ENCODE peak calls at places on chromosomes 3 and 15, in nine cellular contexts. Y is nephron progenitor cell; T is fibroblast of villous mesenchyme; L is psoas muscle; Q is A673; W is activated CD4-positive, alpha-beta T cell treated with anti-CD3 and anti-CD28 coated beads, Interleukin-2, amount 50 U/mL, for 24 hours; U is HT1080; X is mucosa of gallbladder; S is progenitor cell of endocrine pancreas. I is an unnamed sample.

GRCh38 chr3:81713018-81713417 is 48.4 kb downstream of the GBE1 start:
- DNase-seq in Y (no peak), T (peak; percentile 31), L (no peak), Q (no peak), W (no peak), U (no peak), X (no peak), S (no peak), I (peak; percentile 75)

GRCh38 chr3:71083726-71084131 is 499.8 kb downstream of the FOXP1 start:
- DNase-seq in Y (no peak), T (no peak), L (no peak), Q (no peak), W (no peak), U (no peak), X (no peak), S (no peak), I (no peak)

GRCh38 chr3:134406331-134407246 is 32.3 kb upstream of the AMOTL2 start:
- DNase-seq in Y (peak; percentile 73), T (no peak), L (peak; percentile 60), Q (no peak), W (no peak), U (no peak), X (no peak), S (peak; percentile 57), I (no peak)

GRCh38 chr15:65336369-65336766 is 31.9 kb downstream of the RNU5B-1 start:
- DNase-seq in Y (no peak), T (no peak), L (no peak), Q (no peak), W (no peak), U (no peak), X (no peak), S (no peak), I (no peak)

GRCh38 chr3:113498221-113499005 is 16.5 kb downstream of the SPICE1 start:
- DNase-seq in Y (no peak), T (peak; percentile 63), L (no peak), Q (no peak), W (no peak), U (peak; percentile 19), X (no peak), S (no peak), I (peak; percentile 74)

GRCh38 chr3:129565902-129566301 is 22.9 kb downstream of the H1-8 start:
- DNase-seq in Y (no peak), T (no peak), L (no peak), Q (no peak), W (no peak), U (no peak), X (no peak), S (no peak), I (no peak)

GRCh38 chr3:158264894-158265293 is 155.0 kb downstream of the RSRC1 start:
- DNase-seq in Y (no peak), T (no peak), L (no peak), Q (no peak), W (no peak), U (no peak), X (no peak), S (no peak), I (no peak)

GRCh38 chr3:183731611-183732010 is 34.0 kb downstream of the YEATS2 start:
- DNase-seq in Y (no peak), T (no peak), L (no peak), Q (no peak), W (no peak), U (no peak), X (no peak), S (no peak), I (no peak)

GRCh38 chr3:98962189-98962930 is 60.9 kb upstream of the DCBLD2 start:
- DNase-seq in Y (no peak), T (peak; percentile 61), L (no peak), Q (no peak), W (no peak), U (peak; percentile 98), X (no peak), S (no peak), I (peak; percentile 61)

GRCh38 chr3:144129536-144130214 is 158.1 kb downstream of the DIPK2A start:
- DNase-seq in Y (no peak), T (no peak), L (no peak), Q (no peak), W (no peak), U (peak; percentile 16), X (no peak), S (no peak), I (no peak)

GRCh38 chr15:48005921-48006541 is 114.8 kb upstream of the SLC24A5 start:
- DNase-seq in Y (peak; percentile 53), T (peak; percentile 65), L (no peak), Q (peak; percentile 73), W (no peak), U (no peak), X (no peak), S (no peak), I (no peak)

GRCh38 chr3:42042747-42043115 is 48.4 kb upstream of the TRAK1 start:
- DNase-seq in Y (no peak), T (peak; percentile 58), L (no peak), Q (no peak), W (no peak), U (no peak), X (no peak), S (no peak), I (peak; percentile 30)

GRCh38 chr15:76866008-76866407 is 39.1 kb downstream of the SCAPER start:
- DNase-seq in Y (no peak), T (peak; percentile 38), L (peak; percentile 67), Q (no peak), W (no peak), U (no peak), X (no peak), S (no peak), I (peak; percentile 29)

GRCh38 chr3:149999421-149999820 is 28.7 kb upstream of the PFN2 start:
- DNase-seq in Y (no peak), T (no peak), L (no peak), Q (no peak), W (no peak), U (no peak), X (no peak), S (no peak), I (no peak)

GRCh38 chr3:188417329-188417728 is 263.4 kb downstream of the LPP start:
- DNase-seq in Y (no peak), T (no peak), L (peak; percentile 71), Q (no peak), W (no peak), U (no peak), X (no peak), S (no peak), I (no peak)

GRCh38 chr3:84724877-84725276 is 233.9 kb upstream of the CADM2 start:
- DNase-seq in Y (no peak), T (no peak), L (no peak), Q (peak; percentile 37), W (no peak), U (peak; percentile 94), X (no peak), S (no peak), I (peak; percentile 66)